ENCODE peak calls at places on chromosomes 11 and 22, in five cellular contexts. One of them, this sample, is unnamed.

GRCh38 chr11:36231300-36231699 is 57.9 kb downstream of the COMMD9 start:
- DNase-seq in cardiac fibroblast: peak
- DNase-seq in right lobe of liver: no peak
- DNase-seq in breast epithelium: no peak
- DNase-seq in AG10803: peak
- DNase-seq in this sample: peak

GRCh38 chr22:37411655-37412054 is 15.6 kb downstream of the ELFN2 start:
- DNase-seq in cardiac fibroblast: no peak
- DNase-seq in right lobe of liver: no peak
- DNase-seq in breast epithelium: no peak
- DNase-seq in AG10803: no peak
- DNase-seq in this sample: no peak

GRCh38 chr11:64546176-64546575 is 44.8 kb upstream of the SLC22A12 start:
- DNase-seq in cardiac fibroblast: no peak
- DNase-seq in right lobe of liver: no peak
- DNase-seq in breast epithelium: no peak
- DNase-seq in AG10803: no peak
- DNase-seq in this sample: no peak

GRCh38 chr22:39534591-39535301 is 2.2 kb upstream of the RPS19BP1 start:
- DNase-seq in cardiac fibroblast: peak
- DNase-seq in right lobe of liver: peak
- DNase-seq in breast epithelium: peak
- DNase-seq in AG10803: peak
- DNase-seq in this sample: no peak

GRCh38 chr22:48739348-48740085 is 1088.2 kb downstream of the BRD1 start:
- DNase-seq in cardiac fibroblast: no peak
- DNase-seq in right lobe of liver: peak
- DNase-seq in breast epithelium: peak
- DNase-seq in AG10803: no peak
- DNase-seq in this sample: no peak

GRCh38 chr22:36439481-36440271 is 41.8 kb downstream of the TXN2 start:
- DNase-seq in cardiac fibroblast: peak
- DNase-seq in right lobe of liver: no peak
- DNase-seq in breast epithelium: no peak
- DNase-seq in AG10803: peak
- DNase-seq in this sample: peak

GRCh38 chr11:8988329-8989234 is 15.2 kb downstream of the NRIP3 start:
- DNase-seq in cardiac fibroblast: peak
- DNase-seq in right lobe of liver: no peak
- DNase-seq in breast epithelium: no peak
- DNase-seq in AG10803: peak
- DNase-seq in this sample: peak

GRCh38 chr11:3124821-3125220 is 40.3 kb downstream of the OSBPL5 start:
- DNase-seq in cardiac fibroblast: no peak
- DNase-seq in right lobe of liver: no peak
- DNase-seq in breast epithelium: no peak
- DNase-seq in AG10803: no peak
- DNase-seq in this sample: no peak

GRCh38 chr22:39383841-39384625 is 15.5 kb upstream of the TAB1 start:
- DNase-seq in cardiac fibroblast: no peak
- DNase-seq in right lobe of liver: no peak
- DNase-seq in breast epithelium: no peak
- DNase-seq in AG10803: peak
- DNase-seq in this sample: peak

GRCh38 chr11:125215205-125215565 is 50.6 kb downstream of the PKNOX2 start:
- DNase-seq in cardiac fibroblast: no peak
- DNase-seq in right lobe of liver: no peak
- DNase-seq in breast epithelium: no peak
- DNase-seq in AG10803: no peak
- DNase-seq in this sample: no peak

DNA sequence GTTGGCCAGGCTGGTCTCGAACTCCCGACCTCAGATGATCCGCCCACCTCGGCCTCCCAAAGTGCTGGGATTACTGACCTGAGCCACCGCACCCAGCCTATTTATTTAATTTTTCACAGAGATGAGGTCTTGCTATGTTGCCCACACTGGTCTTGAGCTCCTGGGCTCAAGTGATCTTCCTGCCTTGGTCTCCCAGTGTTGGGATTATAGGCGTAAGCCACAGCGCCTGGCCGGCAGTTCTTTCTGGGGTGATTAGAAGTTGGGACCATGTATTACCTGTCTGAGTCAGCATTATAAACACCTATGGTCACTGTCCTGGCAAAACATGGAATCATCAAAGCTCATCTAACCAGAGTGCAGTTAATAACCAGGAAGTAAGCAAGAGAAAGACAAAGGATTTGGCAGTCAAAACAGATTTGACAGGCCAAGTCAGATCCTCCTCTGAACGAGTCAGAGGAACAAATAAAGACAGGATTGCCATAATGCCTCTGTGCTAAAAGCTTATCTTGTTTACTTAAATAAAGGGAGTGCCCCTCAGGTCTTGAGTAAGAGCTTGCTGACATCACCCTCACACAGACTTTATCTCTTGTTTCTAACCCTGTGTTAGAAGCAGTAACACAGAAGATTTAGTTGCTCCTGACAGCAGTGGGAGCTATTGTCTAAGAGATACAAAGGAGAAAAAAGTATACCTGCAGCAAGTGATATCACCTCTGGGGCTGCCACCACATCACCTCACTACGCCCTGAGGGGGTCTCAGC is 3.7 kb downstream of the SERPIND1 start:
- DNase-seq in cardiac fibroblast: peak
- DNase-seq in right lobe of liver: peak
- DNase-seq in breast epithelium: no peak
- DNase-seq in AG10803: peak
- DNase-seq in this sample: peak
- TF ChIP-seq CTCF in cardiac fibroblast: no peak
- TF ChIP-seq CTCF in right lobe of liver: peak
- TF ChIP-seq CTCF in breast epithelium: no peak
- TF ChIP-seq CTCF in AG10803: no peak
- TF ChIP-seq CTCF in this sample: peak

GRCh38 chr11:68024508-68024907 is 6.0 kb upstream of the NDUFS8 start:
- DNase-seq in cardiac fibroblast: no peak
- DNase-seq in right lobe of liver: no peak
- DNase-seq in breast epithelium: no peak
- DNase-seq in AG10803: no peak
- DNase-seq in this sample: no peak
- TF ChIP-seq CTCF in cardiac fibroblast: no peak
- TF ChIP-seq CTCF in right lobe of liver: no peak
- TF ChIP-seq CTCF in breast epithelium: no peak
- TF ChIP-seq CTCF in AG10803: no peak
- TF ChIP-seq CTCF in this sample: no peak

GRCh38 chr11:120211522-120212258 is 858 bp downstream of the OAF start:
- DNase-seq in cardiac fibroblast: no peak
- DNase-seq in right lobe of liver: no peak
- DNase-seq in breast epithelium: no peak
- DNase-seq in AG10803: no peak
- DNase-seq in this sample: no peak

GRCh38 chr11:120212259-120212888 is 1.5 kb downstream of the OAF start:
- DNase-seq in cardiac fibroblast: peak
- DNase-seq in right lobe of liver: peak
- DNase-seq in breast epithelium: no peak
- DNase-seq in AG10803: no peak
- DNase-seq in this sample: no peak

GRCh38 chr11:120212926-120213325 is 2.1 kb downstream of the OAF start:
- DNase-seq in cardiac fibroblast: no peak
- DNase-seq in right lobe of liver: no peak
- DNase-seq in breast epithelium: no peak
- DNase-seq in AG10803: no peak
- DNase-seq in this sample: no peak

GRCh38 chr11:120209750-120210650 is 832 bp upstream of the OAF start:
- DNase-seq in cardiac fibroblast: no peak
- DNase-seq in right lobe of liver: no peak
- DNase-seq in breast epithelium: no peak
- DNase-seq in AG10803: no peak
- DNase-seq in this sample: no peak

GRCh38 chr11:120210651-120211521 is at the start of gene OAF:
- DNase-seq in cardiac fibroblast: peak
- DNase-seq in right lobe of liver: peak
- DNase-seq in breast epithelium: no peak
- DNase-seq in AG10803: peak
- DNase-seq in this sample: peak
- TF ChIP-seq CTCF in cardiac fibroblast: no peak
- TF ChIP-seq CTCF in right lobe of liver: peak
- TF ChIP-seq CTCF in breast epithelium: no peak
- TF ChIP-seq CTCF in AG10803: peak
- TF ChIP-seq CTCF in this sample: peak

GRCh38 chr11:120985718-120986569 is 38.0 kb upstream of the TBCEL start:
- DNase-seq in cardiac fibroblast: peak
- DNase-seq in right lobe of liver: peak
- DNase-seq in breast epithelium: no peak
- DNase-seq in AG10803: peak
- DNase-seq in this sample: peak
- TF ChIP-seq CTCF in cardiac fibroblast: no peak
- TF ChIP-seq CTCF in right lobe of liver: peak
- TF ChIP-seq CTCF in breast epithelium: no peak
- TF ChIP-seq CTCF in AG10803: no peak
- TF ChIP-seq CTCF in this sample: peak

DNA sequence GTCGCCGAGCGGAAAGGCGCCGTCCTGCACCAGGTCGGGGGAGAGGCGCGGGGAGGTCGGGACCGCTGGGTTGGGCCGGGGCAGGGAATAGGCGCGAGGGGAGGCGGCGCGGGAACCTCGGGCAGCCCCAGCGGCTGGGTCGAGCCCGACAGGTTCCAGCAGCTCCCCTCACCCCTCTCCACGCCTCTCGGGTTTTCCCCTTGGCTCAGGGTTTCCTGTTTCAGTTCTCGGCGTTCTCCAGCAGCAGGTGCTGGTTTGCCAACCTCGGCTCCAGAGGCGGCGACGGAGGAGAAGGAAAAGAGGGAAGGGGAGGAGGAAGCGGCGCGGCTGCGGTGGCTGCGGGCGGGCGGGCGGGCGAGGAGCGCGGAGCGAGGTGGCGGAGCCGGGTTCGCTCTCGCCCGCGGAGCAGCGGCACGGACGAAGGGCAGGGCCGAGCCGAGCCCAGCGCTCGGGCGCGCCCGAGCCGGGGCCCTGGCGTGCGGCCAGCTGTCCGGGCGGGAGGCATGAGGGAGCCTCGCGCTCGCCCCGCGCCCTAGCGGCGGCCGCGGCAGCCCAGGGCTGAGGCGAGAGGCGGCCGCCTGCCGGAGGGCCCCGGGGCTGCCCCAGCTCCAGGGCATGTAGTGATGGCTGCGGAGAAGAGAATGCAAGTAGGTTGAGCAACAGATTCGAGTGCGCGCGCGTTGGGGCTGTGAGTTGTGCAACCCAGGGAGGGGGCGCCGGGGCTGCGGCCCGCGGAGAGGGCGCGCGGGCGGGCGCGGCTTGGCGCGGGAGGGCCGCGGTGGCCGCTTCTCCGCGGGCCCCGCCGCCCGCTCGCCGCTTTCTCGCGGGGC is at the start of gene ZC3H12C:
- DNase-seq in cardiac fibroblast: peak
- DNase-seq in right lobe of liver: peak
- DNase-seq in breast epithelium: peak
- DNase-seq in AG10803: peak
- DNase-seq in this sample: peak
- TF ChIP-seq CTCF in cardiac fibroblast: peak
- TF ChIP-seq CTCF in right lobe of liver: peak
- TF ChIP-seq CTCF in breast epithelium: no peak
- TF ChIP-seq CTCF in AG10803: peak
- TF ChIP-seq CTCF in this sample: peak

This sample was measured in HFFc6.